ENCODE peak calls at places on chromosomes 7 and 10, in seven cellular contexts. A is left colon; O is NCI-H1105 treated with DMSO at 0.1 percent for 48 hours; Q is stimulated activated CD8-positive, alpha-beta memory T cell treated with anti-CD3 and anti-CD28 coated beads, Interleukin-12 subunit alpha, Interleukin-12 subunit beta, amount 100 ng/mL, for 1 hour; P is T47D; W is BJ; L is HEK293T. V is an unnamed sample.

GRCh38 chr10:22913474-22914092 is 14.3 kb upstream of the ARMC3 start:
- DNase-seq in Q (no peak), O (no peak), L (no peak), P (no peak), A (no peak), W (no peak), V (no peak)

GRCh38 chr10:33746176-33746575 is 411.7 kb upstream of the NRP1 start:
- DNase-seq in W (no peak), L (no peak), O (no peak), P (no peak), Q (no peak), A (no peak), V (no peak)

GRCh38 chr7:156004265-156005201 is 192.3 kb upstream of the SHH start:
- DNase-seq in O (no peak), A (no peak), W (no peak), P (no peak), L (no peak), Q (no peak), V (no peak)

GRCh38 chr10:132439025-132439388 is 42.0 kb downstream of the PWWP2B start:
- DNase-seq in Q (no peak), A (no peak), O (no peak), L (no peak), P (no peak), W (no peak), V (no peak)

GRCh38 chr10:111974325-111974724 is 209.2 kb downstream of the GPAM start:
- DNase-seq in O (no peak), P (no peak), Q (no peak), A (no peak), L (no peak), W (no peak), V (no peak)

GRCh38 chr10:92913973-92914372 is 65.7 kb downstream of the EXOC6 start:
- DNase-seq in W (no peak), A (no peak), O (no peak), Q (no peak), L (no peak), P (no peak), V (no peak)

GRCh38 chr10:49737474-49738201 is 24.5 kb downstream of the OGDHL start:
- DNase-seq in P (no peak), L (no peak), W (no peak), A (no peak), Q (no peak), O (no peak), V (no peak)

GRCh38 chr7:2399848-2400587 is 3.4 kb upstream of the CHST12 start:
- DNase-seq in P (no peak), Q (no peak), A (peak; percentile 70), W (peak; percentile 81), L (no peak), O (peak; percentile 51), V (peak; percentile 63)

GRCh38 chr7:16670021-16670420 is 24.0 kb downstream of the BZW2 start:
- DNase-seq in P (no peak), O (no peak), Q (no peak), L (no peak), W (no peak), A (no peak), V (no peak)

GRCh38 chr10:75236178-75236825 is 545 bp upstream of the COMTD1 start:
- DNase-seq in A (no peak), Q (no peak), P (no peak), W (no peak), L (no peak), O (no peak), V (peak; percentile 13)

GRCh38 chr7:113144839-113145238 is 26.5 kb upstream of the SMIM30 start:
- DNase-seq in O (no peak), Q (no peak), P (no peak), A (no peak), L (no peak), W (no peak), V (no peak)